ENCODE peak calls at places on chromosomes 11 and 22, in ten cellular contexts. One of them, this sample, is unnamed.

GRCh38 chr11:66408488-66409214 is 12.2 kb upstream of the NPAS4 start:
- DNase-seq in CD8-positive, alpha-beta T cell: peak; percentile 90
- DNase-seq in OCI-LY7: peak; percentile 85
- DNase-seq in fibroblast of pulmonary artery: peak; percentile 93
- DNase-seq in astrocyte of the spinal cord: peak; percentile 85
- DNase-seq in SK-N-MC: peak; percentile 42
- DNase-seq in GM12865: peak; percentile 92
- DNase-seq in K562: peak; percentile 91
- DNase-seq in right cardiac atrium: peak; percentile 96
- DNase-seq in endodermal cell: peak; percentile 99
- DNase-seq in this sample: peak; percentile 91

GRCh38 chr11:68044898-68045351 is 6.1 kb downstream of the TCIRG1 start:
- DNase-seq in CD8-positive, alpha-beta T cell: no peak
- DNase-seq in OCI-LY7: no peak
- DNase-seq in fibroblast of pulmonary artery: no peak
- DNase-seq in astrocyte of the spinal cord: no peak
- DNase-seq in SK-N-MC: no peak
- DNase-seq in GM12865: no peak
- DNase-seq in K562: no peak
- DNase-seq in right cardiac atrium: peak; percentile 35
- DNase-seq in endodermal cell: no peak
- DNase-seq in this sample: peak; percentile 43

GRCh38 chr22:44519895-44520294 is 21.9 kb upstream of the RTL6 start:
- DNase-seq in CD8-positive, alpha-beta T cell: no peak
- DNase-seq in OCI-LY7: no peak
- DNase-seq in fibroblast of pulmonary artery: no peak
- DNase-seq in astrocyte of the spinal cord: no peak
- DNase-seq in SK-N-MC: no peak
- DNase-seq in GM12865: no peak
- DNase-seq in K562: no peak
- DNase-seq in right cardiac atrium: peak; percentile 68
- DNase-seq in endodermal cell: no peak
- DNase-seq in this sample: no peak

GRCh38 chr11:114019046-114019445 is 40.5 kb upstream of the ZBTB16 start:
- DNase-seq in CD8-positive, alpha-beta T cell: no peak
- DNase-seq in OCI-LY7: no peak
- DNase-seq in fibroblast of pulmonary artery: no peak
- DNase-seq in astrocyte of the spinal cord: no peak
- DNase-seq in SK-N-MC: no peak
- DNase-seq in GM12865: no peak
- DNase-seq in K562: no peak
- DNase-seq in right cardiac atrium: no peak
- DNase-seq in endodermal cell: no peak
- DNase-seq in this sample: no peak

GRCh38 chr11:124891390-124891861 is 6.2 kb downstream of the ROBO4 start:
- DNase-seq in CD8-positive, alpha-beta T cell: no peak
- DNase-seq in OCI-LY7: no peak
- DNase-seq in fibroblast of pulmonary artery: no peak
- DNase-seq in astrocyte of the spinal cord: no peak
- DNase-seq in SK-N-MC: no peak
- DNase-seq in GM12865: no peak
- DNase-seq in K562: no peak
- DNase-seq in right cardiac atrium: peak; percentile 88
- DNase-seq in endodermal cell: peak; percentile 87
- DNase-seq in this sample: no peak

GRCh38 chr22:42979606-42980005 is 35.3 kb downstream of the PACSIN2 start:
- DNase-seq in CD8-positive, alpha-beta T cell: no peak
- DNase-seq in OCI-LY7: no peak
- DNase-seq in fibroblast of pulmonary artery: no peak
- DNase-seq in astrocyte of the spinal cord: no peak
- DNase-seq in SK-N-MC: no peak
- DNase-seq in GM12865: no peak
- DNase-seq in K562: no peak
- DNase-seq in right cardiac atrium: no peak
- DNase-seq in endodermal cell: no peak
- DNase-seq in this sample: no peak

GRCh38 chr22:30575011-30575671 is 676 bp upstream of the GAL3ST1 start:
- DNase-seq in CD8-positive, alpha-beta T cell: no peak
- DNase-seq in OCI-LY7: no peak
- DNase-seq in fibroblast of pulmonary artery: peak; percentile 88
- DNase-seq in astrocyte of the spinal cord: peak; percentile 29
- DNase-seq in SK-N-MC: no peak
- DNase-seq in GM12865: no peak
- DNase-seq in K562: no peak
- DNase-seq in right cardiac atrium: peak; percentile 69
- DNase-seq in endodermal cell: peak; percentile 75
- DNase-seq in this sample: no peak

GRCh38 chr11:69333149-69333710 is 39.3 kb downstream of the MYEOV start:
- DNase-seq in CD8-positive, alpha-beta T cell: no peak
- DNase-seq in OCI-LY7: no peak
- DNase-seq in fibroblast of pulmonary artery: no peak
- DNase-seq in astrocyte of the spinal cord: no peak
- DNase-seq in SK-N-MC: no peak
- DNase-seq in GM12865: no peak
- DNase-seq in K562: no peak
- DNase-seq in right cardiac atrium: no peak
- DNase-seq in endodermal cell: peak; percentile 17
- DNase-seq in this sample: no peak

GRCh38 chr11:6646040-6646439 is 9.6 kb downstream of the DCHS1 start:
- DNase-seq in CD8-positive, alpha-beta T cell: no peak
- DNase-seq in OCI-LY7: peak; percentile 18
- DNase-seq in fibroblast of pulmonary artery: peak; percentile 64
- DNase-seq in astrocyte of the spinal cord: peak; percentile 49
- DNase-seq in SK-N-MC: no peak
- DNase-seq in GM12865: peak; percentile 60
- DNase-seq in K562: peak; percentile 34
- DNase-seq in right cardiac atrium: peak; percentile 92
- DNase-seq in endodermal cell: peak; percentile 34
- DNase-seq in this sample: peak; percentile 58

DNA sequence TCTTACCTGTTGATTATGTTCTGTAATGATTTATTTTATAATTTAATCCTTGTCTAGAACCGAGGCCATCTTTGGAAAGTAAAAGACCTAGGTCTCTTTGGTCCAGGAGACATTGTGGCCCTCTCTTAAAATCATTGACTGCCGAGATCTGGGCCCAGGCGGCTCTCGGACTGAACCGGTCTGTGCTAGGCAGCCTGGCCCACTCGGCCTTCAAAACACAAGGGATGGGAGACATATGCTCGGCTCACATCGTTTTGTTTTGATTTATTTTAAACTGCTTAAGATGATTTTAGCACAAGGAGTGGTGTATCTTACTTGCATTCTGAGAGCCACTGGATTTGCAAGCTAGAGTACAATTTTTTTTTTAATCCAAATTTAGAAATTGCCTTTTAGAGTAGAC is 80.2 kb upstream of the WNT7B start:
- DNase-seq in CD8-positive, alpha-beta T cell: no peak
- DNase-seq in OCI-LY7: peak; percentile 36
- DNase-seq in fibroblast of pulmonary artery: no peak
- DNase-seq in astrocyte of the spinal cord: peak; percentile 50
- DNase-seq in SK-N-MC: no peak
- DNase-seq in GM12865: no peak
- DNase-seq in K562: no peak
- DNase-seq in right cardiac atrium: peak; percentile 69
- DNase-seq in endodermal cell: no peak
- DNase-seq in this sample: peak; percentile 39
- H3K4me3 ChIP-seq in CD8-positive, alpha-beta T cell: no peak overlapping the region
- H3K4me3 ChIP-seq in OCI-LY7: peak overlapping the region; percentile 66
- H3K4me3 ChIP-seq in fibroblast of pulmonary artery: no peak overlapping the region
- H3K4me3 ChIP-seq in astrocyte of the spinal cord: no peak overlapping the region
- H3K4me3 ChIP-seq in SK-N-MC: peak overlapping the region; percentile 73
- H3K4me3 ChIP-seq in GM12865: no peak overlapping the region
- H3K4me3 ChIP-seq in K562: no peak overlapping the region
- H3K4me3 ChIP-seq in right cardiac atrium: peak overlapping the region; percentile 38
- H3K4me3 ChIP-seq in endodermal cell: no peak overlapping the region
- H3K4me3 ChIP-seq in this sample: peak overlapping the region; percentile 87

GRCh38 chr11:1460396-1460795 is 26.2 kb downstream of the MOB2 start:
- DNase-seq in CD8-positive, alpha-beta T cell: no peak
- DNase-seq in OCI-LY7: no peak
- DNase-seq in fibroblast of pulmonary artery: peak; percentile 62
- DNase-seq in astrocyte of the spinal cord: no peak
- DNase-seq in SK-N-MC: no peak
- DNase-seq in GM12865: no peak
- DNase-seq in K562: no peak
- DNase-seq in right cardiac atrium: peak; percentile 87
- DNase-seq in endodermal cell: no peak
- DNase-seq in this sample: peak; percentile 74
- H3K4me3 ChIP-seq in CD8-positive, alpha-beta T cell: no peak overlapping the region
- H3K4me3 ChIP-seq in OCI-LY7: no peak overlapping the region
- H3K4me3 ChIP-seq in fibroblast of pulmonary artery: no peak overlapping the region
- H3K4me3 ChIP-seq in astrocyte of the spinal cord: no peak overlapping the region
- H3K4me3 ChIP-seq in SK-N-MC: no peak overlapping the region
- H3K4me3 ChIP-seq in GM12865: no peak overlapping the region
- H3K4me3 ChIP-seq in K562: no peak overlapping the region
- H3K4me3 ChIP-seq in right cardiac atrium: no peak overlapping the region
- H3K4me3 ChIP-seq in endodermal cell: no peak overlapping the region
- H3K4me3 ChIP-seq in this sample: peak overlapping the region; percentile 21

GRCh38 chr11:12693485-12694181 is 19.4 kb downstream of the TEAD1 start:
- DNase-seq in CD8-positive, alpha-beta T cell: no peak
- DNase-seq in OCI-LY7: peak; percentile 22
- DNase-seq in fibroblast of pulmonary artery: peak; percentile 98
- DNase-seq in astrocyte of the spinal cord: peak; percentile 99
- DNase-seq in SK-N-MC: peak; percentile 74
- DNase-seq in GM12865: peak; percentile 48
- DNase-seq in K562: no peak
- DNase-seq in right cardiac atrium: peak; percentile 74
- DNase-seq in endodermal cell: peak; percentile 62
- DNase-seq in this sample: peak; percentile 50
- H3K4me3 ChIP-seq in CD8-positive, alpha-beta T cell: no peak overlapping the region
- H3K4me3 ChIP-seq in OCI-LY7: peak overlapping the region; percentile 45
- H3K4me3 ChIP-seq in fibroblast of pulmonary artery: peak overlapping the region; percentile 32
- H3K4me3 ChIP-seq in astrocyte of the spinal cord: peak overlapping the region; percentile 14
- H3K4me3 ChIP-seq in SK-N-MC: peak overlapping the region; percentile 60
- H3K4me3 ChIP-seq in GM12865: peak overlapping the region; percentile 29
- H3K4me3 ChIP-seq in K562: no peak overlapping the region
- H3K4me3 ChIP-seq in right cardiac atrium: peak overlapping the region; percentile 48
- H3K4me3 ChIP-seq in endodermal cell: no peak overlapping the region
- H3K4me3 ChIP-seq in this sample: peak overlapping the region; percentile 13

DNA sequence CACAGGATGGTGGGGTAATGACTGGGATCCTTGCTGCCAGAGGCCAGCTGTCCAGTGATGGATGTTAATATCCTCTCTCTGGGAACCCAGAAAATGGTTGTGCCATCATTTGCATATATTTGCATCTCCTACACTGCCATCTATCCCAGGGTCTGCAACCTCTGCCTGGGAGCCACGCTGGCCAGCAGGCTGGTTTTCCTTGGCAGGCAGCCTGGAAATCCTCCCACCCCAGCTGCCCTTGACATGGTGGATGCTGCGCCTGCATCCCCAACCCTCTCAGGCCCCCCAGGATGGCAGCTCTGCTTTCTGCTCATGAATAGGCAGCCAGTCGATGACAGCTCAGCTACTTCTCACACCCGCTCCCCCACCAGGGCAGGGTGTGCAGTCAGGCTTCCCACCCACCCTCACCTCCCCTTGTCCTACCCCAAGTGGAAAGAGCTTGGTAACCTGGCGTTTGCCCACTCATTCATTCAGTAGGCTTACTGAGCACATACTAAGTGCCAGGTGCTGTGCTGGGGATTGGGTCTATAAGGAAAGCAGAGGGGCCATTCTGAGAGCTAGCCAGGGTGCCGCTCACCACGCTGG is 202.5 kb downstream of the TRIM29 start:
- DNase-seq in CD8-positive, alpha-beta T cell: no peak
- DNase-seq in OCI-LY7: no peak
- DNase-seq in fibroblast of pulmonary artery: no peak
- DNase-seq in astrocyte of the spinal cord: no peak
- DNase-seq in SK-N-MC: no peak
- DNase-seq in GM12865: no peak
- DNase-seq in K562: no peak
- DNase-seq in right cardiac atrium: no peak
- DNase-seq in endodermal cell: no peak
- DNase-seq in this sample: no peak
- H3K4me3 ChIP-seq in CD8-positive, alpha-beta T cell: no peak overlapping the region
- H3K4me3 ChIP-seq in OCI-LY7: no peak overlapping the region
- H3K4me3 ChIP-seq in fibroblast of pulmonary artery: no peak overlapping the region
- H3K4me3 ChIP-seq in astrocyte of the spinal cord: no peak overlapping the region
- H3K4me3 ChIP-seq in SK-N-MC: no peak overlapping the region
- H3K4me3 ChIP-seq in GM12865: no peak overlapping the region
- H3K4me3 ChIP-seq in K562: no peak overlapping the region
- H3K4me3 ChIP-seq in right cardiac atrium: no peak overlapping the region
- H3K4me3 ChIP-seq in endodermal cell: no peak overlapping the region
- H3K4me3 ChIP-seq in this sample: no peak overlapping the region

DNA sequence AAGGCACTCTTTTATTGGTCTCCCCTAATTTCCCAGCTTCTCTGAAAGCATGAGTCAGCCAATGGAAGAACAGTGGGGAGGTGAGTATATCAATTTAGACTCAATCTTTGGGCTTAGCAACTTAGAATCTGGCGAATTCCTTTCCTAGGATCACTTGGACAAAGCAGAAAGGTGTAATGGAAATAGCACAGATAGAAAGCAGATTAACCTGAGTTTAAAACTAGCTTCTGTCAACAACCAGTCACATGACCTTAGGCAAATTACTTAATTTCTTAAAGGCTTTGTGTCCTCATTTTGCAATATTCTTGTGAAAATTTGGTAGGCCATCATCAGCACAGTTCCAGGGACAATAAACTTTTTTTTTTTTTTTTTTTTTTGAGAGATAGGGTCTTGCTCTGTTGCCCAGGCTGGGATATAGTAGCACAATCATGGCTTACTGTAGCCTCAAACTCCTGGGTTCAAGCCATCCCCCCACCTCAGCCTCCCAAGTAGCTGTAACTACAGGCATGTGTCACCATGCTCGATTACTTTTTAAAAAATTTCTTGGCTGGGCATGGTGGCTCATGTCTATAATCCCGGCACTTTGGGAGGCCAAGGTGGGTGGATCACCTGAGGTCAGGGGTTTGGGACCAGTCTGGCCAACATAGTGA is 40.8 kb upstream of the PCF11 start:
- DNase-seq in CD8-positive, alpha-beta T cell: no peak
- DNase-seq in OCI-LY7: no peak
- DNase-seq in fibroblast of pulmonary artery: no peak
- DNase-seq in astrocyte of the spinal cord: no peak
- DNase-seq in SK-N-MC: no peak
- DNase-seq in GM12865: no peak
- DNase-seq in K562: no peak
- DNase-seq in right cardiac atrium: no peak
- DNase-seq in endodermal cell: no peak
- DNase-seq in this sample: no peak
- H3K4me3 ChIP-seq in CD8-positive, alpha-beta T cell: peak overlapping the region; percentile 36
- H3K4me3 ChIP-seq in OCI-LY7: no peak overlapping the region
- H3K4me3 ChIP-seq in fibroblast of pulmonary artery: no peak overlapping the region
- H3K4me3 ChIP-seq in astrocyte of the spinal cord: no peak overlapping the region
- H3K4me3 ChIP-seq in SK-N-MC: no peak overlapping the region
- H3K4me3 ChIP-seq in GM12865: peak overlapping the region; percentile 70
- H3K4me3 ChIP-seq in K562: no peak overlapping the region
- H3K4me3 ChIP-seq in right cardiac atrium: no peak overlapping the region
- H3K4me3 ChIP-seq in endodermal cell: no peak overlapping the region
- H3K4me3 ChIP-seq in this sample: peak overlapping the region; percentile 45